ENCODE peak calls at places on chromosomes 3 and 15, in six cellular contexts. One of them, this sample, is unnamed.

GRCh38 chr3:111072016-111072891 is 638 bp downstream of the NECTIN3 start:
- DNase-seq in natural killer cell treated with Interleukin-12 subunit alpha and Interleukin-12 subunit beta and Interleukin-15 and Interleukin-18, amount 100 ng/mL, for 72 hours: no peak
- DNase-seq in NCI-H2171 treated with DMSO at 0.1 percent for 48 hours: no peak
- DNase-seq in ACHN: no peak
- DNase-seq in choroid plexus epithelial cell: peak
- DNase-seq in SW480: peak
- DNase-seq in this sample: no peak

GRCh38 chr3:46690798-46691197 is 2.7 kb downstream of the ALS2CL start:
- DNase-seq in NCI-H2171 treated with DMSO at 0.1 percent for 48 hours: no peak
- DNase-seq in SW480: peak
- DNase-seq in natural killer cell treated with Interleukin-12 subunit alpha and Interleukin-12 subunit beta and Interleukin-15 and Interleukin-18, amount 100 ng/mL, for 72 hours: no peak
- DNase-seq in ACHN: peak
- DNase-seq in choroid plexus epithelial cell: no peak
- DNase-seq in this sample: no peak

GRCh38 chr3:49713336-49714105 is 6.0 kb downstream of the AMIGO3 start:
- DNase-seq in NCI-H2171 treated with DMSO at 0.1 percent for 48 hours: no peak
- DNase-seq in SW480: no peak
- DNase-seq in natural killer cell treated with Interleukin-12 subunit alpha and Interleukin-12 subunit beta and Interleukin-15 and Interleukin-18, amount 100 ng/mL, for 72 hours: peak
- DNase-seq in ACHN: no peak
- DNase-seq in choroid plexus epithelial cell: no peak
- DNase-seq in this sample: no peak

GRCh38 chr3:154095832-154096421 is 25.3 kb upstream of the ARHGEF26 start:
- DNase-seq in ACHN: peak
- DNase-seq in SW480: peak
- DNase-seq in natural killer cell treated with Interleukin-12 subunit alpha and Interleukin-12 subunit beta and Interleukin-15 and Interleukin-18, amount 100 ng/mL, for 72 hours: no peak
- DNase-seq in choroid plexus epithelial cell: peak
- DNase-seq in NCI-H2171 treated with DMSO at 0.1 percent for 48 hours: peak
- DNase-seq in this sample: no peak

GRCh38 chr15:70512772-70513362 is 250.5 kb downstream of the UACA start:
- DNase-seq in SW480: peak
- DNase-seq in natural killer cell treated with Interleukin-12 subunit alpha and Interleukin-12 subunit beta and Interleukin-15 and Interleukin-18, amount 100 ng/mL, for 72 hours: peak
- DNase-seq in choroid plexus epithelial cell: peak
- DNase-seq in ACHN: peak
- DNase-seq in NCI-H2171 treated with DMSO at 0.1 percent for 48 hours: peak
- DNase-seq in this sample: peak

GRCh38 chr3:138774529-138775253 is 60.0 kb downstream of the PIK3CB start:
- DNase-seq in NCI-H2171 treated with DMSO at 0.1 percent for 48 hours: peak
- DNase-seq in natural killer cell treated with Interleukin-12 subunit alpha and Interleukin-12 subunit beta and Interleukin-15 and Interleukin-18, amount 100 ng/mL, for 72 hours: no peak
- DNase-seq in choroid plexus epithelial cell: peak
- DNase-seq in SW480: peak
- DNase-seq in ACHN: peak
- DNase-seq in this sample: no peak

GRCh38 chr3:71581451-71581980 is 2.0 kb downstream of the FOXP1 start:
- DNase-seq in choroid plexus epithelial cell: peak
- DNase-seq in ACHN: peak
- DNase-seq in SW480: no peak
- DNase-seq in natural killer cell treated with Interleukin-12 subunit alpha and Interleukin-12 subunit beta and Interleukin-15 and Interleukin-18, amount 100 ng/mL, for 72 hours: no peak
- DNase-seq in NCI-H2171 treated with DMSO at 0.1 percent for 48 hours: no peak
- DNase-seq in this sample: no peak

GRCh38 chr3:110856916-110857315 is 214.7 kb upstream of the NECTIN3 start:
- DNase-seq in ACHN: no peak
- DNase-seq in choroid plexus epithelial cell: no peak
- DNase-seq in natural killer cell treated with Interleukin-12 subunit alpha and Interleukin-12 subunit beta and Interleukin-15 and Interleukin-18, amount 100 ng/mL, for 72 hours: no peak
- DNase-seq in SW480: no peak
- DNase-seq in NCI-H2171 treated with DMSO at 0.1 percent for 48 hours: no peak
- DNase-seq in this sample: no peak

GRCh38 chr15:40282144-40282869 is 557 bp downstream of the ANKRD63 start:
- DNase-seq in natural killer cell treated with Interleukin-12 subunit alpha and Interleukin-12 subunit beta and Interleukin-15 and Interleukin-18, amount 100 ng/mL, for 72 hours: no peak
- DNase-seq in SW480: peak
- DNase-seq in ACHN: peak
- DNase-seq in choroid plexus epithelial cell: no peak
- DNase-seq in NCI-H2171 treated with DMSO at 0.1 percent for 48 hours: peak
- DNase-seq in this sample: no peak